ENCODE peak calls at places on chromosomes 12 and 14, in eight cellular contexts. X, B, I, F, L, J, M and S are unnamed samples.

GRCh38 chr12:32032205-32032810 is 73.1 kb downstream of the RESF1 start:
- DNase-seq in X (peak; percentile 23), B (no peak), I (no peak), F (no peak), L (no peak), J (peak; percentile 11), M (no peak), S (peak; percentile 37)

GRCh38 chr12:78156751-78157150 is 326.1 kb downstream of the NAV3 start:
- DNase-seq in X (peak; percentile 59), B (no peak), I (no peak), F (no peak), L (no peak), J (no peak), M (no peak), S (peak; percentile 35)

GRCh38 chr14:106308839-106309389 is 782.5 kb downstream of the TMEM121 start:
- DNase-seq in X (no peak), B (no peak), I (no peak), F (no peak), L (no peak), J (no peak), M (peak; percentile 12), S (no peak)

GRCh38 chr12:21697829-21698630 is 40.4 kb upstream of the LDHB start:
- DNase-seq in X (peak; percentile 48), B (no peak), I (no peak), F (peak; percentile 11), L (peak; percentile 52), J (no peak), M (peak; percentile 10), S (peak; percentile 43)

GRCh38 chr12:123131879-123132402 is 18.9 kb downstream of the PITPNM2 start:
- DNase-seq in X (no peak), B (no peak), I (peak; percentile 49), F (no peak), L (peak; percentile 78), J (no peak), M (no peak), S (no peak)

GRCh38 chr14:79920180-79920579 is 291.1 kb downstream of the DIO2 start:
- DNase-seq in X (no peak), B (no peak), I (no peak), F (no peak), L (no peak), J (no peak), M (no peak), S (no peak)

GRCh38 chr12:53251477-53252348 is 16.4 kb upstream of the ESPL1 start:
- DNase-seq in X (peak; percentile 64), B (no peak), I (peak; percentile 83), F (no peak), L (peak; percentile 83), J (peak; percentile 27), M (peak; percentile 43), S (peak; percentile 73)

GRCh38 chr14:37197421-37198272 is at the start of gene MIPOL1:
- DNase-seq in X (peak; percentile 90), B (no peak), I (peak; percentile 91), F (peak; percentile 69), L (peak; percentile 93), J (peak; percentile 76), M (peak; percentile 62), S (peak; percentile 91)

GRCh38 chr12:49060237-49061156 is at the start of gene KMT2D:
- DNase-seq in X (peak; percentile 96), B (peak; percentile 48), I (peak; percentile 94), F (peak; percentile 92), L (peak; percentile 96), J (peak; percentile 95), M (peak; percentile 74), S (peak; percentile 98)

GRCh38 chr14:71554323-71554722 is 377.9 kb upstream of the RGS6 start:
- DNase-seq in X (no peak), B (no peak), I (no peak), F (no peak), L (no peak), J (no peak), M (no peak), S (no peak)

GRCh38 chr12:103175625-103176024 is 218.2 kb downstream of the ASCL1 start:
- DNase-seq in X (no peak), B (no peak), I (peak; percentile 74), F (no peak), L (no peak), J (no peak), M (no peak), S (no peak)

GRCh38 chr12:111529424-111530368 is 69.4 kb downstream of the ATXN2 start:
- DNase-seq in X (peak; percentile 59), B (no peak), I (no peak), F (peak; percentile 18), L (peak; percentile 61), J (peak; percentile 19), M (peak; percentile 53), S (peak; percentile 74)

GRCh38 chr12:38961683-38962082 is 56.3 kb upstream of the CPNE8 start:
- DNase-seq in X (no peak), B (no peak), I (no peak), F (no peak), L (no peak), J (no peak), M (no peak), S (no peak)

GRCh38 chr12:5900533-5901255 is 44.4 kb downstream of the ANO2 start:
- DNase-seq in X (no peak), B (no peak), I (no peak), F (no peak), L (no peak), J (no peak), M (no peak), S (no peak)

GRCh38 chr14:93788557-93789365 is 476 bp upstream of the PRIMA1 start:
- DNase-seq in X (no peak), B (no peak), I (no peak), F (no peak), L (no peak), J (no peak), M (no peak), S (no peak)

GRCh38 chr12:48800457-48800856 is 11.6 kb upstream of the ADCY6 start:
- DNase-seq in X (no peak), B (no peak), I (no peak), F (no peak), L (no peak), J (no peak), M (no peak), S (no peak)

GRCh38 chr14:24307575-24308341 is at the start of gene CIDEB:
- DNase-seq in X (peak; percentile 43), B (no peak), I (peak; percentile 85), F (no peak), L (peak; percentile 66), J (no peak), M (peak; percentile 24), S (peak; percentile 71)

GRCh38 chr12:94954029-94954685 is 49.3 kb downstream of the NDUFA12 start:
- DNase-seq in X (peak; percentile 6), B (no peak), I (no peak), F (no peak), L (peak; percentile 85), J (no peak), M (peak; percentile 19), S (peak; percentile 42)

GRCh38 chr14:50451854-50452253 is 55.2 kb upstream of the CDKL1 start:
- DNase-seq in X (no peak), B (no peak), I (no peak), F (no peak), L (no peak), J (no peak), M (no peak), S (no peak)

GRCh38 chr12:93591137-93591868 is 18.8 kb downstream of the SOCS2 start:
- DNase-seq in X (peak; percentile 87), B (peak; percentile 17), I (peak; percentile 84), F (peak; percentile 32), L (peak; percentile 86), J (peak; percentile 52), M (peak; percentile 59), S (peak; percentile 91)

GRCh38 chr14:72124171-72124570 is 191.9 kb downstream of the RGS6 start:
- DNase-seq in X (no peak), B (no peak), I (no peak), F (no peak), L (no peak), J (no peak), M (no peak), S (no peak)

GRCh38 chr12:74816398-74817175 is 279.0 kb downstream of the ATXN7L3B start:
- DNase-seq in X (no peak), B (no peak), I (no peak), F (no peak), L (no peak), J (no peak), M (no peak), S (no peak)

GRCh38 chr14:102507891-102508312 is 1.7 kb downstream of the ANKRD9 start:
- DNase-seq in X (no peak), B (no peak), I (no peak), F (no peak), L (no peak), J (no peak), M (no peak), S (no peak)